ENCODE peak calls at places on chromosomes 12 and 14, in five cellular contexts. W, M, F, E and Z are unnamed samples.

GRCh38 chr14:74109369-74109768 is 24.6 kb downstream of the LIN52 start:
- DNase-seq in E (no peak), F (no peak), M (no peak), W (no peak), Z (no peak)

GRCh38 chr12:120145164-120145563 is 28.6 kb upstream of the RAB35 start:
- DNase-seq in M (no peak), E (no peak), W (no peak), F (no peak), Z (no peak)

GRCh38 chr14:105532735-105533141 is 6.4 kb downstream of the TMEM121 start:
- DNase-seq in M (no peak), E (no peak), F (no peak), W (no peak), Z (no peak)

GRCh38 chr12:121872546-121873223 is 14.0 kb upstream of the HPD start:
- DNase-seq in W (peak), F (no peak), M (peak), E (no peak), Z (peak)

GRCh38 chr12:67562513-67563287 is 85.8 kb upstream of the DYRK2 start:
- DNase-seq in M (no peak), F (no peak), E (no peak), W (peak), Z (no peak)

GRCh38 chr12:116459011-116459410 is 100.2 kb upstream of the MAP1LC3B2 start:
- DNase-seq in M (no peak), F (no peak), E (no peak), W (no peak), Z (no peak)

GRCh38 chr12:44225128-44225527 is 389.2 kb downstream of the TMEM117 start:
- DNase-seq in W (no peak), M (no peak), F (no peak), E (no peak), Z (no peak)

GRCh38 chr12:131139363-131140068 is 185.8 kb downstream of the ADGRD1 start:
- DNase-seq in F (no peak), E (no peak), W (no peak), M (no peak), Z (no peak)

GRCh38 chr14:73261075-73261474 is 23.8 kb downstream of the PAPLN start:
- DNase-seq in E (no peak), M (no peak), F (no peak), W (no peak), Z (peak)

GRCh38 chr14:99254391-99255009 is 17.5 kb downstream of the BCL11B start:
- DNase-seq in E (no peak), F (no peak), M (no peak), W (no peak), Z (no peak)

GRCh38 chr14:100317897-100318808 is 5.0 kb upstream of the SLC25A47 start:
- DNase-seq in F (peak), M (peak), E (peak), W (peak), Z (peak)

GRCh38 chr14:58677996-58678395 is 40.2 kb downstream of the DACT1 start:
- DNase-seq in M (no peak), E (no peak), W (no peak), F (no peak), Z (no peak)

GRCh38 chr12:130879212-130879686 is 7.4 kb downstream of the RAN start:
- DNase-seq in F (peak), W (no peak), M (no peak), E (no peak), Z (no peak)

GRCh38 chr12:85568395-85569103 is 267.7 kb downstream of the RASSF9 start:
- DNase-seq in M (no peak), E (no peak), W (peak), F (no peak), Z (peak)

GRCh38 chr14:89121961-89122675 is 294.9 kb downstream of the FOXN3 start:
- DNase-seq in E (no peak), M (no peak), F (no peak), W (no peak), Z (no peak)

GRCh38 chr12:43063642-43064041 is 474.1 kb upstream of the PRICKLE1 start:
- DNase-seq in W (no peak), E (no peak), F (no peak), M (no peak), Z (no peak)